ENCODE peak calls at places on chromosomes 6 and 20, in eight cellular contexts. D is mammary epithelial cell; W is endothelial cell; N is GM12865; R is Panc1; E is GM13976; M is fibroblast of mammary gland; G is CD8-positive, alpha-beta T cell. Q is an unnamed sample.

GRCh38 chr6:27251672-27252251 is 4.3 kb downstream of the PRSS16 start:
- DNase-seq in R (no peak), W (peak; percentile 90), M (peak; percentile 64), G (peak; percentile 45), N (peak; percentile 95), D (peak; percentile 93), E (peak; percentile 95), Q (no peak)

GRCh38 chr6:152338335-152339125 is 298.6 kb downstream of the SYNE1 start:
- DNase-seq in W (peak; percentile 63), M (peak; percentile 37), G (peak; percentile 50), E (peak; percentile 49), N (peak; percentile 48), R (peak; percentile 45), D (peak; percentile 8), Q (no peak)

GRCh38 chr20:19789446-19789845 is 31.4 kb downstream of the RIN2 start:
- DNase-seq in D (no peak), E (no peak), N (no peak), M (no peak), G (no peak), R (no peak), W (no peak), Q (no peak)

GRCh38 chr6:2938632-2939083 is 32.7 kb downstream of the SERPINB6 start:
- DNase-seq in M (no peak), E (no peak), N (no peak), D (peak; percentile 51), W (no peak), G (no peak), R (no peak), Q (no peak)

GRCh38 chr20:64254571-64255360 is 782 bp upstream of the PCMTD2 start:
- DNase-seq in N (peak; percentile 11), R (no peak), M (peak; percentile 5), E (no peak), G (no peak), W (no peak), D (no peak), Q (no peak)

GRCh38 chr6:47308674-47309325 is 905 bp downstream of the TNFRSF21 start:
- DNase-seq in M (peak; percentile 26), R (no peak), D (peak; percentile 40), N (no peak), E (no peak), G (no peak), W (peak; percentile 33), Q (no peak)

GRCh38 chr6:139189665-139190064 is 54.8 kb downstream of the HECA start:
- DNase-seq in G (no peak), R (no peak), M (no peak), E (no peak), D (no peak), W (no peak), N (no peak), Q (no peak)

GRCh38 chr6:113414511-113414910 is 442.6 kb upstream of the MARCKS start:
- DNase-seq in N (peak; percentile 6), W (no peak), G (no peak), R (peak; percentile 51), M (peak; percentile 83), D (peak; percentile 76), E (no peak), Q (no peak)

GRCh38 chr6:165774903-165775608 is 112.0 kb upstream of the PDE10A start:
- DNase-seq in G (no peak), D (no peak), M (peak; percentile 4), R (no peak), W (peak; percentile 62), N (peak; percentile 8), E (no peak), Q (no peak)

GRCh38 chr6:118896339-118897136 is 2.6 kb downstream of the ASF1A start:
- DNase-seq in W (no peak), G (no peak), M (peak; percentile 63), N (peak; percentile 67), D (peak; percentile 78), E (peak; percentile 45), R (peak; percentile 81), Q (no peak)

GRCh38 chr6:159254186-159254585 is 85.0 kb downstream of the FNDC1 start:
- DNase-seq in R (no peak), G (no peak), D (no peak), N (no peak), M (peak; percentile 45), E (no peak), W (no peak), Q (no peak)

GRCh38 chr20:32585519-32586127 is 490 bp upstream of the NOL4L start:
- DNase-seq in N (peak; percentile 66), M (no peak), G (no peak), W (no peak), D (no peak), R (no peak), E (peak; percentile 70), Q (no peak)

GRCh38 chr20:45343867-45344721 is 4.1 kb downstream of the SDC4 start:
- DNase-seq in W (no peak), E (no peak), N (no peak), D (peak; percentile 91), R (peak; percentile 83), G (no peak), M (peak; percentile 94), Q (peak; percentile 88)

GRCh38 chr6:92577077-92577719 is 842.2 kb downstream of the EPHA7 start:
- DNase-seq in W (no peak), M (no peak), G (no peak), N (no peak), R (no peak), E (no peak), D (no peak), Q (no peak)

GRCh38 chr6:119240257-119241123 is 109.1 kb downstream of the MAN1A1 start:
- DNase-seq in W (peak; percentile 6), D (no peak), G (no peak), N (no peak), M (no peak), R (no peak), E (no peak), Q (no peak)

GRCh38 chr6:117195728-117196127 is 69.6 kb upstream of the VGLL2 start:
- DNase-seq in G (no peak), W (no peak), R (no peak), N (no peak), E (no peak), M (no peak), D (peak; percentile 53), Q (no peak)

GRCh38 chr6:33898771-33899170 is 95.0 kb upstream of the MLN start:
- DNase-seq in G (no peak), N (no peak), E (no peak), D (no peak), W (no peak), R (no peak), M (no peak), Q (no peak)

GRCh38 chr6:142867988-142868818 is 76.8 kb downstream of the HIVEP2 start:
- DNase-seq in D (no peak), G (no peak), N (no peak), W (no peak), R (no peak), E (no peak), M (peak; percentile 58), Q (no peak)

GRCh38 chr20:539848-540247 is 3.7 kb downstream of the CSNK2A1 start:
- DNase-seq in R (no peak), M (peak; percentile 70), G (no peak), N (no peak), D (peak; percentile 62), E (no peak), W (no peak), Q (no peak)

GRCh38 chr6:62102387-62102786 is 183.6 kb downstream of the KHDRBS2 start:
- DNase-seq in R (no peak), W (no peak), M (no peak), G (no peak), N (no peak), D (no peak), E (no peak), Q (no peak)

GRCh38 chr6:139855741-139856206 is 481.3 kb upstream of the CITED2 start:
- DNase-seq in D (no peak), M (no peak), E (no peak), G (no peak), R (no peak), N (no peak), W (no peak), Q (no peak)

GRCh38 chr6:107132330-107132954 is 17.1 kb upstream of the BEND3 start:
- DNase-seq in D (no peak), N (peak; percentile 43), G (no peak), M (peak; percentile 39), E (no peak), W (peak; percentile 31), R (no peak), Q (no peak)
- TF ChIP-seq CTCF in D (peak; percentile 53), N (peak; percentile 34), G (peak; percentile 39), M (peak; percentile 50), E (no peak), W (peak; percentile 80), R (peak; percentile 88), Q (peak; percentile 28)

GRCh38 chr6:31729515-31729978 is 448 bp upstream of the DDAH2 start:
- DNase-seq in G (peak; percentile 73), W (peak; percentile 72), N (peak; percentile 88), E (peak; percentile 86), D (peak; percentile 80), M (peak; percentile 88), R (no peak), Q (peak; percentile 87)
- TF ChIP-seq CTCF in G (peak; percentile 91), W (no peak), N (peak; percentile 75), E (peak; percentile 86), D (no peak), M (no peak), R (peak; percentile 88), Q (peak; percentile 80)

DNA sequence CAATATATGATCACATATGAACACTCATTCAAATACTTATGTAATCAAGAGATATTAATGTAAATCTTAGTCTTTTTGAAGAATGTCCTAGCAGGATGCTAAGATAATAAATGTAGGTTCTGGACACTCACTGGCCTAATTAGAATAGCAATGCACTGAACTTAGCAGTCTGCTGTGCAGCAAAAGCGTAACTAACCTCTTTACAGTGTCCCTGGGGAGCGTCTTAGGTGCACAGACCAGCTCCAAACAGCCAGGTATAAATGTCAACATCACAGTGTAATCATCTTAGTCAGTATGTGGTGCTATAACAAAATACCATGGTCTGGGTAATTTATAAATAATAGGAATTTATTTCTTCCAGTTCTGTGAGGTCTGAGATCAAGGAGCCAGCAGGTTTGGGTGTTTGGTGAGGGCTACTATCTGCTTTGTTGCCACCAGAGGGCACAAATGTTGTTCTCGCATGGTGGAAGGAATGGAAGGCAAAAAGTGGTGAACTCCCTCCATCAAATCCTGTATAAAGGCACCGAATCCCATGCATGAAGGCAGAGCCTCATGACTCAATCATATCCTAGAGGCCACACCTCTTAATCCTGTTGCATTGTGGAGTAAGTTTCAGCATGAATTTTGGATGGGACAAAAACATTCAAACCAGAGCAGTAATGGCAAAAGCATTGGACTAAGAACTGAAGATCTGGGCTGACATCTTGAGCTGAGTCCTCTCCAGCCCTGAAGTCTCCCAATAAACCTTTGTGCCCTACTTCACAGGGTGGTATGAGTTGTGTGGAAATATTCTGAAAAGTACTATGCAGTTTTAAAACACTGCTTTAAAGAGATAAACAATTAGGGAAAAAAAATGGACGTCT is 41.8 kb upstream of the FOXO3 start:
- DNase-seq in W (peak; percentile 18), M (peak; percentile 42), E (no peak), R (peak; percentile 22), G (no peak), N (peak; percentile 33), D (peak; percentile 32), Q (no peak)
- TF ChIP-seq CTCF in W (peak; percentile 68), M (peak; percentile 54), E (no peak), R (peak; percentile 86), G (no peak), N (peak; percentile 48), D (peak; percentile 58), Q (peak; percentile 30)

GRCh38 chr20:14984305-14984704 is 646.9 kb upstream of the FLRT3 start:
- DNase-seq in W (no peak), G (no peak), N (no peak), M (no peak), D (no peak), R (no peak), E (no peak), Q (no peak)

GRCh38 chr20:14984768-14985622 is 647.6 kb upstream of the FLRT3 start:
- DNase-seq in N (no peak), G (no peak), R (no peak), D (no peak), M (no peak), W (no peak), E (no peak), Q (no peak)

GRCh38 chr20:14979472-14979986 is 642.1 kb upstream of the FLRT3 start:
- DNase-seq in R (no peak), D (no peak), G (no peak), M (no peak), W (no peak), N (no peak), E (no peak), Q (no peak)
- TF ChIP-seq CTCF in R (no peak), D (no peak), G (no peak), M (no peak), W (no peak), N (no peak), E (no peak), Q (no peak)